ENCODE peak calls at places on chromosome 4, in nine cellular contexts. G is SK-N-SH, B is A549, F is K562, W is HCT116, K is Panc1, J is GM23338, Q is GM12878, R is HepG2. E is an unnamed sample.

GRCh38 chr4:153789741-153790651 is 1.1 kb upstream of the SFRP2 start:
- DNase-seq in G (peak; percentile 38), B (no peak), F (no peak), W (no peak), K (no peak), J (peak; percentile 97), Q (no peak), R (no peak), E (no peak)

GRCh38 chr4:20273793-20274192 is 22.1 kb downstream of the SLIT2 start:
- DNase-seq in G (no peak), B (no peak), F (no peak), W (no peak), K (no peak), J (peak; percentile 14), Q (no peak), R (no peak), E (no peak)

GRCh38 chr4:157854819-157855218 is 318.0 kb downstream of the GASK1B start:
- DNase-seq in G (no peak), B (no peak), F (no peak), W (no peak), K (no peak), J (no peak), Q (no peak), R (no peak), E (no peak)

GRCh38 chr4:147691820-147692219 is 7.9 kb upstream of the PRMT9 start:
- DNase-seq in G (no peak), B (no peak), F (no peak), W (no peak), K (no peak), J (no peak), Q (no peak), R (no peak), E (no peak)

GRCh38 chr4:5758741-5759140 is 47.7 kb downstream of the EVC start:
- DNase-seq in G (no peak), B (peak; percentile 85), F (no peak), W (peak; percentile 77), K (peak; percentile 80), J (no peak), Q (peak; percentile 37), R (no peak), E (no peak)

GRCh38 chr4:133982533-133983224 is 218.9 kb downstream of the PABPC4L start:
- DNase-seq in G (no peak), B (no peak), F (no peak), W (no peak), K (no peak), J (no peak), Q (no peak), R (no peak), E (no peak)

GRCh38 chr4:6758732-6759131 is 23.8 kb upstream of the KIAA0232 start:
- DNase-seq in G (no peak), B (peak; percentile 49), F (no peak), W (no peak), K (no peak), J (no peak), Q (no peak), R (no peak), E (no peak)

GRCh38 chr4:40916880-40917279 is 167.1 kb downstream of the NSUN7 start:
- DNase-seq in G (no peak), B (peak; percentile 38), F (peak; percentile 60), W (peak; percentile 37), K (no peak), J (peak; percentile 79), Q (no peak), R (peak; percentile 27), E (no peak)

GRCh38 chr4:16264798-16265197 is 38.5 kb upstream of the TAPT1 start:
- DNase-seq in G (peak; percentile 49), B (peak; percentile 30), F (peak; percentile 34), W (peak; percentile 35), K (no peak), J (peak; percentile 65), Q (peak; percentile 5), R (peak; percentile 36), E (no peak)

GRCh38 chr4:106062452-106062875 is 167.2 kb downstream of the NPNT start:
- DNase-seq in G (no peak), B (peak; percentile 19), F (peak; percentile 9), W (no peak), K (no peak), J (no peak), Q (no peak), R (peak; percentile 80), E (no peak)

GRCh38 chr4:140038031-140038533 is 115.9 kb downstream of the MAML3 start:
- DNase-seq in G (no peak), B (peak; percentile 62), F (no peak), W (no peak), K (no peak), J (no peak), Q (no peak), R (peak; percentile 52), E (no peak)

GRCh38 chr4:2796261-2797187 is 3.6 kb downstream of the SH3BP2 start:
- DNase-seq in G (peak; percentile 29), B (peak; percentile 82), F (no peak), W (no peak), K (no peak), J (no peak), Q (no peak), R (no peak), E (no peak)

GRCh38 chr4:186780291-186781031 is 56.8 kb upstream of the FAT1 start:
- DNase-seq in G (no peak), B (no peak), F (no peak), W (no peak), K (no peak), J (no peak), Q (no peak), R (no peak), E (no peak)

GRCh38 chr4:146338512-146338911 is 124.2 kb downstream of the REELD1 start:
- DNase-seq in G (no peak), B (peak; percentile 8), F (no peak), W (no peak), K (no peak), J (no peak), Q (no peak), R (no peak), E (no peak)

GRCh38 chr4:154120277-154120676 is 331.4 kb upstream of the SFRP2 start:
- DNase-seq in G (no peak), B (no peak), F (no peak), W (no peak), K (no peak), J (no peak), Q (no peak), R (no peak), E (no peak)

DNA sequence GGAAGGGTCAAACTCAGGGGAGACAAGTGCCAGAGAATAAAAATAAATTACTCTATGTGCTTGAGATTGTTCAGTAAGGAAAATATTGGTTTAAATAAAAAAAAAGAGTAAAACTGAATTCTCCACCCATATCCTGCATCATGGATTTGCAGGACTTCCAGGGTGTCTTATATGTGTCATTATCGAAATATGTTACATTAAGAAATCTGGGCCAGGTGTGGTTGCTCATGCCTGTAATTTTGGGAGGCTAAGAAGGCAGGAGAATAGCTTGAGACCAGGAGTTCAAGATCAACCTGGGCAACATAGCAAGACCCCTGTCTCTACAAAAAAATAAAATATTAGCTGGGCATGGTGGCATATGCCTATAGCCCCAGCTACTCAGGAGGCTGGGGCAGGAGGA is 104.9 kb downstream of the PPP3CA start:
- DNase-seq in G (no peak), B (no peak), F (no peak), W (no peak), K (no peak), J (no peak), Q (no peak), R (no peak), E (no peak)
- H3K27ac ChIP-seq in G (no peak overlapping the region), B (no peak overlapping the region), F (no peak overlapping the region), W (no peak overlapping the region), K (no peak overlapping the region), J (no peak overlapping the region), Q (no peak overlapping the region), R (no peak overlapping the region), E (no peak overlapping the region)

GRCh38 chr4:111689214-111689613 is 456.0 kb upstream of the FAM241A start:
- DNase-seq in G (no peak), B (peak; percentile 18), F (no peak), W (no peak), K (no peak), J (no peak), Q (no peak), R (no peak), E (no peak)
- TF ChIP-seq REST in G (no peak), B (no peak), F (no peak), W (no peak), K (no peak), J (no peak), Q (no peak), R (no peak), E (no peak)

GRCh38 chr4:26496207-26496783 is 6.0 kb upstream of the CCKAR start:
- DNase-seq in G (no peak), B (no peak), F (no peak), W (no peak), K (no peak), J (peak; percentile 24), Q (no peak), R (peak; percentile 13), E (no peak)
- TF ChIP-seq CTCF in G (no peak), B (no peak), F (no peak), W (no peak), K (peak; percentile 16), J (no peak), Q (no peak), R (peak; percentile 16), E (no peak)

DNA sequence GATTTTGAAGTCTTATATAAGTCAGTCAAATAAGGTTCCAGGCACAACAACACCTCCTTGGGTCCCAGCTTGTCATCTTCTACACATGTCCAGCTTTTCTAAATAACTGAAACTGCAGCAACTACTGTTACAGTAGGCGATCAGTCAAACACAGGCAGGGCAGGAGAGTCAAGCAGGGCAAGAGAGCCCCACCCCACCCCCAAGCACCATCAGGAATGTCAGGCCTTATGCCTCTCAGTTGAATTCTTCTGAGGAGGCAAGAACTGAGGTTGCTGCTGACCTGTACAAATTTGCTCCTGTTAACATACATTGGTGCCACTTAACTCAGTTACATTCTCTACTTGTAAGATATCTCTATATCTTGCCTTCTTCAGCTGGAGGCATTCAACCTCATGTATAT is 608.8 kb upstream of the PCDH10 start:
- DNase-seq in G (no peak), B (no peak), F (no peak), W (no peak), K (no peak), J (no peak), Q (no peak), R (no peak), E (no peak)
- H3K27ac ChIP-seq in G (no peak overlapping the region), B (no peak overlapping the region), F (no peak overlapping the region), W (no peak overlapping the region), K (no peak overlapping the region), J (no peak overlapping the region), Q (no peak overlapping the region), R (no peak overlapping the region), E (no peak overlapping the region)

GRCh38 chr4:142960867-142961644 is 115.0 kb upstream of the INPP4B start:
- DNase-seq in G (no peak), B (no peak), F (no peak), W (no peak), K (no peak), J (no peak), Q (no peak), R (no peak), E (no peak)
- TF ChIP-seq REST in G (no peak), B (no peak), F (no peak), W (no peak), K (no peak), J (no peak), Q (no peak), R (no peak), E (no peak)

E was measured in HL-60.